ENCODE peak calls at places on chromosomes 3 and 15, in four cellular contexts. Q is neuronal stem cell, J is H9, P is IMR-90. Y is an unnamed sample.

GRCh38 chr3:40237892-40238571 is 71.5 kb upstream of the EIF1B start:
- DNase-seq in P (peak; percentile 2), Q (peak; percentile 27), J (peak; percentile 57), Y (peak; percentile 68)

GRCh38 chr3:110816008-110816407 is 255.6 kb upstream of the NECTIN3 start:
- DNase-seq in J (no peak), P (peak; percentile 17), Q (no peak), Y (no peak)

GRCh38 chr15:52104532-52105004 is 8.0 kb downstream of the BCL2L10 start:
- DNase-seq in Q (no peak), J (no peak), P (no peak), Y (no peak)

GRCh38 chr3:35200056-35200455 is 439.3 kb upstream of the ARPP21 start:
- DNase-seq in J (no peak), Q (no peak), P (no peak), Y (peak; percentile 14)

GRCh38 chr15:95864467-95864886 is 466.0 kb upstream of the NR2F2 start:
- DNase-seq in J (no peak), P (no peak), Q (no peak), Y (no peak)

GRCh38 chr15:36803773-36804172 is 224.3 kb downstream of the CDIN1 start:
- DNase-seq in P (no peak), J (no peak), Q (no peak), Y (no peak)

GRCh38 chr3:177333535-177334495 is 136.5 kb upstream of the TBL1XR1 start:
- DNase-seq in J (no peak), P (no peak), Q (no peak), Y (no peak)

GRCh38 chr15:63173116-63173470 is 15.8 kb upstream of the RPS27L start:
- DNase-seq in Q (no peak), J (no peak), P (no peak), Y (no peak)

GRCh38 chr15:70034596-70034995 is 63.1 kb downstream of the TLE3 start:
- DNase-seq in P (no peak), Q (no peak), J (no peak), Y (no peak)

GRCh38 chr3:16179261-16179660 is 4.8 kb downstream of the GALNT15 start:
- DNase-seq in J (no peak), Q (no peak), P (no peak), Y (no peak)

GRCh38 chr3:99084825-99085224 is 183.3 kb upstream of the DCBLD2 start:
- DNase-seq in Q (no peak), J (no peak), P (no peak), Y (no peak)

GRCh38 chr3:108283989-108284388 is 12.4 kb upstream of the HHLA2 start:
- DNase-seq in J (no peak), P (no peak), Q (no peak), Y (no peak)

GRCh38 chr3:24496529-24497482 is 2.2 kb upstream of the THRB start:
- DNase-seq in J (peak; percentile 84), P (peak; percentile 4), Q (peak; percentile 35), Y (peak; percentile 90)

GRCh38 chr3:49454457-49454856 is 15.6 kb upstream of the DAG1 start:
- DNase-seq in P (no peak), J (peak; percentile 90), Q (no peak), Y (peak; percentile 91)

GRCh38 chr3:53820084-53820483 is 26.1 kb downstream of the CHDH start:
- DNase-seq in J (no peak), Q (no peak), P (no peak), Y (no peak)

GRCh38 chr3:13023251-13024055 is 49.8 kb downstream of the IQSEC1 start:
- DNase-seq in J (no peak), P (peak; percentile 28), Q (no peak), Y (no peak)

GRCh38 chr15:65258863-65259262 is 27.8 kb downstream of the PARP16 start:
- DNase-seq in J (no peak), Q (no peak), P (no peak), Y (no peak)

GRCh38 chr3:180646187-180646790 is 33.0 kb downstream of the CCDC39 start:
- DNase-seq in Q (no peak), P (no peak), J (no peak), Y (peak; percentile 25)

GRCh38 chr3:32421991-32422859 is 30.6 kb downstream of the CMTM7 start:
- DNase-seq in P (peak; percentile 73), J (no peak), Q (no peak), Y (no peak)

GRCh38 chr3:129343643-129344360 is 65.1 kb downstream of the HMCES start:
- DNase-seq in J (peak; percentile 77), P (no peak), Q (peak; percentile 39), Y (peak; percentile 72)

GRCh38 chr3:124928333-124929202 is 6.0 kb downstream of the MUC13 start:
- DNase-seq in P (peak; percentile 74), J (peak; percentile 54), Q (peak; percentile 54), Y (peak; percentile 61)

GRCh38 chr3:186514296-186515002 is 29.7 kb downstream of the CRYGS start:
- DNase-seq in Q (no peak), J (peak; percentile 49), P (no peak), Y (peak; percentile 53)

GRCh38 chr3:9916734-9917680 is at the start of gene IL17RC:
- DNase-seq in P (peak; percentile 84), J (peak; percentile 95), Q (no peak), Y (peak; percentile 95)

GRCh38 chr3:159881828-159882309 is 106.8 kb upstream of the IL12A start:
- DNase-seq in Q (no peak), P (no peak), J (peak; percentile 54), Y (peak; percentile 70)

GRCh38 chr15:60526127-60526616 is 47.2 kb upstream of the ICE2 start:
- DNase-seq in J (no peak), Q (no peak), P (no peak), Y (no peak)

GRCh38 chr3:138009476-138010272 is at the start of gene CLDN18:
- DNase-seq in Q (no peak), P (no peak), J (peak; percentile 71), Y (peak; percentile 57)

GRCh38 chr3:190644035-190644434 is 130.2 kb downstream of the IL1RAP start:
- DNase-seq in P (no peak), J (no peak), Q (no peak), Y (no peak)

GRCh38 chr3:118478706-118479276 is 555.9 kb downstream of the IGSF11 start:
- DNase-seq in J (peak; percentile 55), Q (no peak), P (no peak), Y (peak; percentile 64)

GRCh38 chr3:52102934-52103333 is 46.6 kb upstream of the DUSP7 start:
- DNase-seq in J (no peak), Q (no peak), P (no peak), Y (no peak)

GRCh38 chr15:28252831-28253230 is 69.1 kb downstream of the HERC2 start:
- DNase-seq in Q (no peak), J (no peak), P (no peak), Y (no peak)

GRCh38 chr3:70108072-70108471 is 108.5 kb downstream of the SAMMSON start:
- DNase-seq in Q (peak; percentile 18), P (peak; percentile 4), J (peak; percentile 71), Y (peak; percentile 67)

GRCh38 chr3:87298111-87298718 is 21.8 kb upstream of the POU1F1 start:
- DNase-seq in J (no peak), P (peak; percentile 32), Q (peak; percentile 31), Y (peak; percentile 47)

GRCh38 chr3:114290911-114291901 is 2.6 kb upstream of the TIGIT start:
- DNase-seq in Q (peak; percentile 79), J (peak; percentile 95), P (peak; percentile 37), Y (peak; percentile 96)
- H2BK15ac ChIP-seq in Q (no peak overlapping the region), J (no peak overlapping the region), P (no peak overlapping the region), Y (no peak overlapping the region)

GRCh38 chr3:14371573-14372474 is 30.6 kb upstream of the SLC6A6 start:
- DNase-seq in J (no peak), P (peak; percentile 31), Q (no peak), Y (peak; percentile 50)

GRCh38 chr3:14369675-14370669 is 32.4 kb upstream of the SLC6A6 start:
- DNase-seq in J (peak; percentile 90), P (no peak), Q (no peak), Y (peak; percentile 81)

GRCh38 chr3:14368885-14369284 is 33.5 kb upstream of the SLC6A6 start:
- DNase-seq in Q (no peak), P (no peak), J (no peak), Y (no peak)

GRCh38 chr3:14372587-14372986 is 29.8 kb upstream of the SLC6A6 start:
- DNase-seq in J (no peak), P (no peak), Q (no peak), Y (no peak)

DNA sequence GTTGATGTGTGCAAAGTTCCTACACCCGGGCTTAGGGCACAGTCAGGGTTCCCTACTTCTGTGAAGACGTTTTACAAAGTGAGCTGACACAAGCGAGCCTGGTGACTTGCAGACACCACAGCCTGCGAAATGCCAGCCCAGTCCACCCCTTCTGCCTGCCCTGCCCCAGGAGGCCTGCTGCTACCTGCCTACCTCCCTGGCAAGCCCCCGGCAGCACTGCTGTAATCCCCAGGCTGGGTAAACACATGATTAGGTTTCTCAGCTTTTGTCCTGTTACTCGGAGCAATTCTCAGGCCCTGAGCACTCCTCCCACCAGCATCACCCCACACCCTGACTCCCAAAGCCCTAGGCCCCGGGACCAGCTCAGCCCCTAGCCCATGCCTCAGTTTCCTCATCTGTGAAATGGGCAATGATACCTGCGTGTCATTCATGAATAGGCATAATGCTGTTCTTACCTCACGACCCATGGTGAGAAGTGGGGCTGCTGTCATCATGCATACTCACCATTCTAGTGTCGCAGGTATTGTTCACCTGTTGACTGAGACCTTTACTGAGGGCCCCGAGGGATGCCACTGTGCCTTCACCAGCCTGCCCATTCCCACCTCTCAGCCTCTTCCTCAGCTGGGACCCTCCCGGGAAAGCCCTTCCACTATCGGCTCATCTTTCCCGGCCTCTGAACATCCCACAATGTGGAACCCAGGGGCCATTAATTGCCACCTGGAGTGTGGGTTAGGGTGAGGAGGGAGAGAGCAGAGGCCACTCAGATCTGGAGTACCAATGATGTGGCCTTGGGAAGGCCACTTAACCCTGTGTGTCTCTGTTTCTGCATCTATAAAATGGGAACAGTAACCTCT is 31.5 kb upstream of the SLC6A6 start:
- DNase-seq in Q (no peak), P (no peak), J (no peak), Y (no peak)
- H3K27ac ChIP-seq in Q (no peak overlapping the region), P (no peak overlapping the region), J (no peak overlapping the region), Y (no peak overlapping the region)

GRCh38 chr15:67107014-67107812 is 41.8 kb downstream of the SMAD3 start:
- DNase-seq in P (peak; percentile 100), Q (no peak), J (no peak), Y (no peak)
- H2BK15ac ChIP-seq in P (peak overlapping the region; percentile 82), Q (no peak overlapping the region), J (no peak overlapping the region), Y (no peak overlapping the region)

DNA sequence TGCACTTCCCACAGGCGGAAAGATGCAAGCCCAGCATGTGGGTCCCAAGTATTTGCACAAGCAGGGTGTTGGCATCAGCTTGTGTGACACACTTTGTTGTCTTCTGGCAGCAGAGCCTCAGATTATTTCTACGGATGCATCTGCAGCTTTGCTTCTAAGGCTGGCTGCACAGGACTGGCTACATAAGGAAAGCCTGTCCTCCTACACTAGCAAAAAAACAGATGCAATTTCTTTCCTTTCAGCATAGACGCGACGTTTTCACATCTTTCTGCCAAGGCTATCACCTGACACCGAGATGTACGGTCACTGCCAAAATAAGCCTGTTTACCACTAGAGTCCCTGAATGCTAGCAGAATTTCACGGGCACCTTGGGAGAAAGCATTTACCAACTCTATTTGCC is 13.5 kb downstream of the MRPS11 start:
- DNase-seq in Q (no peak), J (no peak), P (no peak), Y (no peak)
- H3K27ac ChIP-seq in Q (no peak overlapping the region), J (no peak overlapping the region), P (no peak overlapping the region), Y (no peak overlapping the region)